ENCODE peak calls at places on chromosomes 1 and 21, in nine cellular contexts. I is body of pancreas, Z is uterus, T is NB4, O is prostate gland, H is right lobe of liver, F is adrenal gland, R is tibial nerve, L is IMR-90. W is an unnamed sample.

GRCh38 chr1:14302025-14302424 is 296.5 kb upstream of the KAZN start:
- DNase-seq in I (no peak), Z (no peak), T (no peak), O (no peak), H (no peak), F (no peak), R (no peak), L (no peak), W (no peak)

GRCh38 chr1:23098463-23099170 is 70.0 kb downstream of the LUZP1 start:
- DNase-seq in I (peak; percentile 67), Z (peak; percentile 73), T (peak; percentile 73), O (peak; percentile 57), H (peak; percentile 64), F (peak; percentile 79), R (peak; percentile 43), L (peak; percentile 77), W (peak; percentile 59)

GRCh38 chr1:178625695-178626094 is 99.3 kb upstream of the RALGPS2 start:
- DNase-seq in I (no peak), Z (peak; percentile 58), T (no peak), O (no peak), H (no peak), F (no peak), R (no peak), L (no peak), W (no peak)

GRCh38 chr1:31626451-31627202 is 9.1 kb downstream of the HCRTR1 start:
- DNase-seq in I (peak; percentile 22), Z (peak; percentile 34), T (no peak), O (no peak), H (no peak), F (peak; percentile 76), R (no peak), L (peak; percentile 29), W (peak; percentile 69)

GRCh38 chr1:168734946-168735345 is 5.9 kb upstream of the DPT start:
- DNase-seq in I (no peak), Z (no peak), T (no peak), O (no peak), H (no peak), F (no peak), R (no peak), L (no peak), W (no peak)

GRCh38 chr1:88286716-88287115 is 397.4 kb upstream of the PKN2 start:
- DNase-seq in I (no peak), Z (no peak), T (no peak), O (no peak), H (peak; percentile 60), F (no peak), R (no peak), L (no peak), W (no peak)

GRCh38 chr1:222711319-222712252 is 705 bp downstream of the AIDA start:
- DNase-seq in I (peak; percentile 63), Z (peak; percentile 51), T (peak; percentile 76), O (peak; percentile 40), H (peak; percentile 59), F (peak; percentile 56), R (peak; percentile 30), L (peak; percentile 57), W (peak; percentile 47)

GRCh38 chr21:45864436-45864835 is 117.1 kb upstream of the COL6A1 start:
- DNase-seq in I (no peak), Z (no peak), T (no peak), O (no peak), H (no peak), F (no peak), R (no peak), L (peak; percentile 53), W (no peak)

GRCh38 chr21:28272272-28272992 is 720.2 kb downstream of the LTN1 start:
- DNase-seq in I (no peak), Z (no peak), T (no peak), O (no peak), H (no peak), F (no peak), R (no peak), L (peak; percentile 51), W (no peak)

GRCh38 chr1:115423776-115424175 is 85.7 kb upstream of the NGF start:
- DNase-seq in I (no peak), Z (no peak), T (no peak), O (no peak), H (no peak), F (no peak), R (no peak), L (peak; percentile 74), W (no peak)

GRCh38 chr1:4511374-4511773 is 143.0 kb upstream of the AJAP1 start:
- DNase-seq in I (no peak), Z (no peak), T (no peak), O (no peak), H (no peak), F (no peak), R (no peak), L (no peak), W (no peak)

DNA sequence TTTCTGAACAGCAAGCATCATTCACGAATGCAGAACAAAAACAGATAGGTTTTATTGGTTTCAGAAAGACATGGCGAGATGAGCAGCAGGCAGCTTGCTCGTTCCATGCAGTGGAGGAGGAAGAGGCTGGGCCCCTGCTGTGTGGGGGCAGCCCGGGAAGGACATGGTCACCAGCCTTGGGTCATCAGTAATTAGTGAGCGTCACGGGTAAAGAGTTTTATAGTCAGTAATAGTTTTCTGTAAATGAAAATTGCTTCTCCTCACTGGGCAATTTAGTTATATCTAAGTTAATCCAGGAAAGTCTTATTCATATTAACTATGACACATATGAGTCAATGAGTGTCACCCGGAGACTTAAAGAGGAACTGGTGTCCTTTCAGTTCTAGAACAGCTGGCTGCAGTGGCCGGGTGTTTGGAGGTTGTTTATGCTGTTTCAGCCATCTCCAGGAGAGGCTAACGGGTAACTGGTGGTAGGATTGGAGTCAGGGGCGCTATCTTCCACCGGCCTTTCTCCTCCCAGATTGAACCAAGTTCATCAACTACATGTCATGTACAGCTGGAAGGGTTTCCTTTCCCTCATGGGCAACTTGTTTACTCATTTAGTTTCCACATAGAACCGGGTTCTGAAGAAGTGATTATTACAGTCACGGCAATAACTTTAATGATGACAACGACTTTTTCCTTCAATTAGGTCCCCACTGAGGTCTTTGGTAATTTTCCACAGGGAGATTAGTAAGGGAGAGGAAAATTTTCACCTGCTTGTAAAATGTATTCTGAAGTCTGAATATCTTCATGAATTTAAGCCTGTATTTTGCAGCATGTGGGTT is 34.6 kb upstream of the SLC45A1 start:
- DNase-seq in I (peak; percentile 21), Z (no peak), T (peak; percentile 66), O (no peak), H (no peak), F (peak; percentile 27), R (no peak), L (no peak), W (no peak)
- TF ChIP-seq POLR2A in I (no peak), Z (no peak), T (no peak), O (no peak), H (no peak), F (no peak), R (no peak), L (no peak), W (no peak)

DNA sequence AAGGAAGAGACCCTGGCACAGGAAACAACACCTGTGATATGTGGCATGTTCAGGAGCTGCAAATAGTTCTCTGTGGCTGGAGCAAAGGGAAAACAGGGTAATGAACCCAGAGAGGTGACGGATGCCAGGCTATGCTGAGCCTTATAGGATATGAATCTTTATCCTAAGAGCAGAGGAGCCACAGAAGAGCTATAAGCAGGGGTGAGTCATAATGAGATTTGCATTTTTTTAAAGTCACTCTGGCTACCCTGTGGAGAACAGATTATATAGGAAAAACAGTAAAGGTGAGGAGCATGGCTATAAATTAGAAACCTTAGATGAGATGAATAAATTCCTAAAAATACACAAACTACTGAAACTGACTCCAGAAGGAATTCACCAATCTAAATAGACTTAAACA is 12.8 kb upstream of the MPL start:
- DNase-seq in I (no peak), Z (no peak), T (no peak), O (no peak), H (no peak), F (no peak), R (no peak), L (no peak), W (no peak)
- TF ChIP-seq POLR2A in I (no peak), Z (no peak), T (no peak), O (no peak), H (no peak), F (no peak), R (no peak), L (no peak), W (no peak)

DNA sequence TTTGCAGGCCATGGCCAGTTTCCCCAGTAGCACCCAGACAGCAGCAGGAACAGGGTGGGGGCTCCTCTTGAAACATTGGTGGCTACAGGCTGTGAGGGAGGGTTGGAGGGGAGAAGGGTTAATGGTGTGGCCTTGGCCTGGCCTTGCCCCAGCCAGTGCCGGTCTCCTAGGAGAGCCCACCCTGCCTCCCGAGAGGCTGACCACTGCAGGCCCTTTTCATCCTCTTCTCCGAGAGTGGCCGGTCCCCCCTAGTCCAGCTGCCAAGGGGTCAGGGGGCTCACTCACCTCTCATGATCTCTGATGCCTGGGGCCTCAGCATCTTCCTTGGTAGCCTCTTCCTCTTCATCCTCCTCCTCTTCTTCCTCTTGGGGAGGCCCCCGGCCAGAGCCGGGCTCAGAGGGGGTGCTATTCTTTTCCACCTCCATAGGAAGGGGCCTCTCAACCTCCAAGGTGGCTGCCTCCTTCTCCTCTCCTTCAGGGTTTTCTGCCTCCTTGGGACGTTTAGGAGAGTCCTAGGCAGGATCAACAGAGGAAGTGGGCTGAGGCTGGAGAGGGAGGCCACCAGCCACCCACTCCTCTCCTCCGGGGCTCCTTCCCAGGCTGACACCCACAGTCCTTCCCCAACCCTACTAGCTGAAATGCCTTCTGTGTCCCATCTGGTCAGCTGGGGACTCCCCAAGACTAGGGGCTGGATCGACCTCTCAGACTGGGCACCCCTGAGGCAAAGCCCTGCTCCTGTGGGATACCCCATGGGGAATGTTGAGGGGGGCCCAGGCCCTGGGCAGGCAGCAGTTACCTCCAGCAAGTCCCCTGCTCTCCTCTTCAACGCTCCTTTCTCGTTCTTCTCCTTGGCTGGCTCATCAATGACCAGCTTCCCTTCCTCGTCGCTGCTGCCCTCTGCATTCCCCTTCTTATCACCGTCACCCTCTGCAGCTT is 2.7 kb upstream of the MRPL24 start:
- DNase-seq in I (no peak), Z (no peak), T (no peak), O (no peak), H (no peak), F (no peak), R (no peak), L (no peak), W (no peak)
- TF ChIP-seq POLR2A in I (no peak), Z (no peak), T (no peak), O (no peak), H (no peak), F (no peak), R (no peak), L (no peak), W (no peak)

GRCh38 chr1:234599617-234600417 is 10.2 kb downstream of the IRF2BP2 start:
- DNase-seq in I (peak; percentile 93), Z (peak; percentile 79), T (peak; percentile 95), O (peak; percentile 80), H (peak; percentile 91), F (peak; percentile 85), R (peak; percentile 75), L (peak; percentile 82), W (peak; percentile 92)

GRCh38 chr1:234600418-234601216 is 9.4 kb downstream of the IRF2BP2 start:
- DNase-seq in I (peak; percentile 74), Z (peak; percentile 65), T (peak; percentile 57), O (no peak), H (peak; percentile 62), F (no peak), R (peak; percentile 29), L (no peak), W (peak; percentile 75)

GRCh38 chr1:234602334-234603220 is 7.4 kb downstream of the IRF2BP2 start:
- DNase-seq in I (peak; percentile 67), Z (peak; percentile 70), T (peak; percentile 90), O (peak; percentile 76), H (no peak), F (peak; percentile 68), R (no peak), L (peak; percentile 98), W (no peak)

GRCh38 chr1:234603221-234604204 is 6.5 kb downstream of the IRF2BP2 start:
- DNase-seq in I (no peak), Z (no peak), T (peak; percentile 57), O (no peak), H (no peak), F (no peak), R (no peak), L (peak; percentile 77), W (no peak)

GRCh38 chr1:234601217-234602017 is 8.6 kb downstream of the IRF2BP2 start:
- DNase-seq in I (peak; percentile 49), Z (peak; percentile 47), T (peak; percentile 89), O (no peak), H (no peak), F (no peak), R (no peak), L (peak; percentile 66), W (no peak)
- TF ChIP-seq POLR2A in I (no peak), Z (no peak), T (peak; percentile 41), O (no peak), H (no peak), F (no peak), R (no peak), L (peak; percentile 55), W (no peak)

W was measured in ovary.